ENCODE peak calls at places on chromosomes 11 and 22, in eight cellular contexts. Q, E, W, F, S, M, B and J are unnamed samples.
A peak's percentile ranks its signal among the peaks of the same experiment; 100 is the strongest.

GRCh38 chr11:12602421-12602820 is 71.8 kb upstream of the TEAD1 start:
- DNase-seq in Q (no peak), E (no peak), W (peak; percentile 49), F (peak; percentile 37), S (no peak), M (no peak), B (no peak), J (no peak)

GRCh38 chr11:132772712-132773545 is 759.4 kb downstream of the OPCML start:
- DNase-seq in Q (no peak), E (no peak), W (no peak), F (peak; percentile 6), S (peak; percentile 83), M (no peak), B (no peak), J (no peak)

GRCh38 chr22:46114518-46115387 is 35.6 kb upstream of the PPARA start:
- DNase-seq in Q (no peak), E (no peak), W (no peak), F (peak; percentile 45), S (no peak), M (no peak), B (no peak), J (no peak)

GRCh38 chr11:23311986-23312940 is 452.0 kb upstream of the CCDC179 start:
- DNase-seq in Q (no peak), E (peak; percentile 31), W (peak; percentile 81), F (peak; percentile 38), S (peak; percentile 3), M (no peak), B (no peak), J (peak; percentile 10)

GRCh38 chr11:27618591-27618990 is 81.7 kb downstream of the BDNF start:
- DNase-seq in Q (no peak), E (no peak), W (peak; percentile 11), F (peak; percentile 35), S (no peak), M (no peak), B (no peak), J (no peak)

GRCh38 chr22:26416670-26417270 is 12.3 kb upstream of the ASPHD2 start:
- DNase-seq in Q (no peak), E (peak; percentile 83), W (peak; percentile 77), F (peak; percentile 79), S (peak; percentile 62), M (no peak), B (no peak), J (no peak)

GRCh38 chr22:42367980-42368378 is 64.2 kb downstream of the NFAM1 start:
- DNase-seq in Q (no peak), E (no peak), W (peak; percentile 4), F (peak; percentile 14), S (no peak), M (no peak), B (no peak), J (no peak)

GRCh38 chr11:17548444-17548843 is 1.4 kb downstream of the OTOG start:
- DNase-seq in Q (peak; percentile 10), E (peak; percentile 85), W (no peak), F (peak; percentile 26), S (peak; percentile 63), M (no peak), B (no peak), J (no peak)

GRCh38 chr11:34798985-34799384 is 117.2 kb downstream of the APIP start:
- DNase-seq in Q (no peak), E (no peak), W (no peak), F (no peak), S (no peak), M (no peak), B (no peak), J (no peak)

GRCh38 chr11:68579455-68579854 is 104.9 kb upstream of the GAL start:
- DNase-seq in Q (no peak), E (no peak), W (peak; percentile 95), F (no peak), S (no peak), M (no peak), B (no peak), J (no peak)

GRCh38 chr22:38882480-38882879 is 10.5 kb upstream of the CBX6 start:
- DNase-seq in Q (no peak), E (no peak), W (no peak), F (peak; percentile 77), S (no peak), M (no peak), B (no peak), J (no peak)

GRCh38 chr11:69002101-69002742 is 10.8 kb downstream of the MRGPRF start:
- DNase-seq in Q (no peak), E (no peak), W (no peak), F (peak; percentile 43), S (no peak), M (no peak), B (no peak), J (no peak)

GRCh38 chr11:81331073-81331472 is 1402.6 kb downstream of the FAM181B start:
- DNase-seq in Q (no peak), E (no peak), W (no peak), F (no peak), S (no peak), M (no peak), B (no peak), J (no peak)

GRCh38 chr11:70678931-70679900 is 280.9 kb downstream of the CTTN start:
- DNase-seq in Q (no peak), E (no peak), W (no peak), F (no peak), S (no peak), M (no peak), B (no peak), J (no peak)

GRCh38 chr11:57214087-57214395 is 23.0 kb downstream of the APLNR start:
- DNase-seq in Q (no peak), E (no peak), W (no peak), F (peak; percentile 26), S (peak; percentile 39), M (no peak), B (no peak), J (no peak)

GRCh38 chr11:11789735-11790369 is 51.9 kb upstream of the USP47 start:
- DNase-seq in Q (peak; percentile 8), E (peak; percentile 45), W (peak; percentile 44), F (peak; percentile 51), S (peak; percentile 38), M (no peak), B (no peak), J (peak; percentile 33)

GRCh38 chr11:111429066-111429506 is 50.0 kb upstream of the POU2AF1 start:
- DNase-seq in Q (peak; percentile 85), E (peak; percentile 82), W (peak; percentile 66), F (peak; percentile 80), S (peak; percentile 26), M (peak; percentile 87), B (peak; percentile 39), J (peak; percentile 42)

GRCh38 chr11:71563401-71563800 is 2.0 kb upstream of the KRTAP5-10 start:
- DNase-seq in Q (peak; percentile 34), E (peak; percentile 72), W (peak; percentile 83), F (peak; percentile 66), S (peak; percentile 65), M (peak; percentile 38), B (peak; percentile 51), J (peak; percentile 65)

GRCh38 chr11:36010010-36010740 is 66.3 kb downstream of the LDLRAD3 start:
- DNase-seq in Q (no peak), E (no peak), W (peak; percentile 62), F (peak; percentile 33), S (no peak), M (no peak), B (no peak), J (no peak)

GRCh38 chr22:40401532-40401931 is 31.1 kb downstream of the SGSM3 start:
- DNase-seq in Q (no peak), E (no peak), W (no peak), F (no peak), S (no peak), M (no peak), B (no peak), J (no peak)

GRCh38 chr22:40403651-40404050 is 33.3 kb downstream of the SGSM3 start:
- DNase-seq in Q (no peak), E (no peak), W (no peak), F (no peak), S (no peak), M (no peak), B (no peak), J (no peak)

GRCh38 chr22:40400173-40400572 is 29.8 kb downstream of the SGSM3 start:
- DNase-seq in Q (peak; percentile 91), E (no peak), W (no peak), F (no peak), S (no peak), M (no peak), B (no peak), J (no peak)

GRCh38 chr22:40403141-40403540 is 32.7 kb downstream of the SGSM3 start:
- DNase-seq in Q (no peak), E (no peak), W (no peak), F (no peak), S (no peak), M (no peak), B (no peak), J (no peak)

GRCh38 chr22:40401981-40402406 is 31.6 kb downstream of the SGSM3 start:
- DNase-seq in Q (no peak), E (no peak), W (no peak), F (no peak), S (no peak), M (no peak), B (no peak), J (no peak)
- TF ChIP-seq EZH2phosphoT487 in Q (no peak), E (no peak), W (no peak), F (no peak), S (no peak), M (no peak), B (no peak), J (no peak)

DNA sequence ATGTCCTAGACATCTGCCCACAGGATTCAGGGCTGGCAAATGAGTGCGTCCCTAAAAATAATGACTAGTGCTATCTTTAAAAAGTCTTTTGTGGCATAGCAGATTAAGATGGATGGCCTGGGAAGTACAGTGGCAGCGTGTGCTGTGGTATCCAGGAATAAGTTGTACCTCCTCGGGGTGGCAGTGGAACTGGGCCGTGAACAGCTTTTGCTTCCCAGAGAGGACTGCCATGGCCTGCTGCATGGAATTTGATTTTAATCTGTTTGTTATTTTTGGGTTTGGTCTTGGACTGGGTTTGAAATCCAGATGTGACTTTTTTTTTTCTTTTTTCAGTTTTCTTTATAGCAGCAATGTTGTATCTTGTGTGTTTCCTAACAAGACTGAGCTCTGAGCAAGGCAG is 71.3 kb upstream of the PARVG start:
- DNase-seq in Q (no peak), E (no peak), W (no peak), F (no peak), S (no peak), M (no peak), B (no peak), J (peak; percentile 47)
- TF ChIP-seq EZH2phosphoT487 in Q (no peak), E (no peak), W (no peak), F (no peak), S (no peak), M (no peak), B (no peak), J (no peak)

DNA sequence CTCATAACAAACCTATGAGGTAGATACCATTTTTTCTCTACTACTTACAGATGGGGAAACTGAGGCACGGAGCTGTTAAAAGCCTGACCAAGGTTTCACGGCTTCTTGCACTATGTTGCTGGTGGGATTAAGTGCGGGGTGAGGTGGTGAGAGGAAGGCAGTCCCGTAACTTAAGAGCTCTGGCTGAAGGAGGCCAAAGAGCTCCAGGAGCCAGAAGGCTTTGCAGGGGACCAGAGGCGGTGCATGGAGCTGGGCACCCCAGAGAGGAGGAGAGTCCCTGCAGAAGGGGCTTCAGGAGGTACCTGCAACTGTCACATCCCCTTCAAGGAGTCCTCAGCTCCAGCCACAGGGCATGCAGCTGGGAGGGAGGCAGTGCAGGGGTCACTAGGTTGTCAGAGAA is 4.1 kb downstream of the CHRM4 start:
- DNase-seq in Q (no peak), E (no peak), W (no peak), F (no peak), S (no peak), M (no peak), B (no peak), J (no peak)
- TF ChIP-seq EZH2phosphoT487 in Q (no peak), E (no peak), W (no peak), F (no peak), S (no peak), M (no peak), B (no peak), J (no peak)

GRCh38 chr11:116882386-116882785 is 45.0 kb upstream of the APOA1 start:
- DNase-seq in Q (no peak), E (no peak), W (peak; percentile 32), F (peak; percentile 88), S (no peak), M (peak; percentile 7), B (peak; percentile 13), J (no peak)
- TF ChIP-seq EZH2phosphoT487 in Q (no peak), E (no peak), W (no peak), F (no peak), S (no peak), M (no peak), B (no peak), J (no peak)